ENCODE peak calls at places on chromosomes 1 and 21, in nine cellular contexts. V is stomach; F is transverse colon; K is tibial nerve; Y is left ventricle myocardium inferior; S is AG10803; A is CD8-positive, alpha-beta T cell; M is AG09309; Z is ovary. T is an unnamed sample.

GRCh38 chr1:17768651-17769241 is 13.6 kb downstream of the ACTL8 start:
- DNase-seq in V (no peak), F (peak), K (peak), Y (peak), S (peak), A (no peak), M (no peak), Z (no peak), T (peak)

GRCh38 chr1:239263821-239264220 is 122.5 kb upstream of the CHRM3 start:
- DNase-seq in V (no peak), F (no peak), K (no peak), Y (no peak), S (no peak), A (no peak), M (no peak), Z (no peak), T (no peak)

GRCh38 chr1:8844421-8845063 is 27.1 kb upstream of the RERE start:
- DNase-seq in V (no peak), F (no peak), K (no peak), Y (peak), S (no peak), A (no peak), M (no peak), Z (no peak), T (peak)

GRCh38 chr1:155018617-155019348 is 14.8 kb downstream of the DCST2 start:
- DNase-seq in V (no peak), F (no peak), K (no peak), Y (no peak), S (no peak), A (no peak), M (no peak), Z (peak), T (peak)

GRCh38 chr1:44519035-44519676 is 114.1 kb downstream of the RNF220 start:
- DNase-seq in V (no peak), F (no peak), K (no peak), Y (no peak), S (no peak), A (no peak), M (no peak), Z (no peak), T (no peak)

GRCh38 chr1:208165659-208166058 is 78.5 kb downstream of the PLXNA2 start:
- DNase-seq in V (no peak), F (no peak), K (no peak), Y (no peak), S (peak), A (no peak), M (peak), Z (no peak), T (peak)

GRCh38 chr1:26541816-26542711 is 12.5 kb downstream of the RPS6KA1 start:
- DNase-seq in V (peak), F (peak), K (peak), Y (peak), S (peak), A (peak), M (peak), Z (no peak), T (peak)

GRCh38 chr1:11786168-11786567 is 19.6 kb downstream of the MTHFR start:
- DNase-seq in V (no peak), F (no peak), K (no peak), Y (no peak), S (no peak), A (no peak), M (no peak), Z (no peak), T (no peak)

GRCh38 chr1:44033756-44034155 is 2.5 kb upstream of the SLC6A9 start:
- DNase-seq in V (no peak), F (no peak), K (no peak), Y (no peak), S (no peak), A (no peak), M (no peak), Z (no peak), T (no peak)

GRCh38 chr1:8116892-8117262 is 90.8 kb upstream of the ERRFI1 start:
- DNase-seq in V (peak), F (peak), K (peak), Y (peak), S (peak), A (no peak), M (no peak), Z (peak), T (peak)

GRCh38 chr1:26281091-26281958 is 1.4 kb downstream of the SH3BGRL3 start:
- DNase-seq in V (no peak), F (no peak), K (no peak), Y (no peak), S (no peak), A (no peak), M (no peak), Z (no peak), T (no peak)

GRCh38 chr1:47537268-47537667 is 99.4 kb downstream of the FOXD2 start:
- DNase-seq in V (no peak), F (no peak), K (no peak), Y (no peak), S (no peak), A (no peak), M (no peak), Z (no peak), T (no peak)

GRCh38 chr1:90475623-90476022 is 241.5 kb downstream of the BARHL2 start:
- DNase-seq in V (no peak), F (no peak), K (no peak), Y (no peak), S (no peak), A (no peak), M (no peak), Z (no peak), T (no peak)

GRCh38 chr1:160726498-160727391 is 12.3 kb upstream of the SLAMF7 start:
- DNase-seq in V (peak), F (peak), K (peak), Y (no peak), S (peak), A (peak), M (no peak), Z (peak), T (peak)

GRCh38 chr1:226403522-226404034 is 4.3 kb downstream of the PARP1 start:
- DNase-seq in V (no peak), F (no peak), K (no peak), Y (no peak), S (peak), A (peak), M (no peak), Z (no peak), T (peak)

GRCh38 chr1:207872655-207873054 is 38.3 kb downstream of the CD34 start:
- DNase-seq in V (peak), F (no peak), K (no peak), Y (no peak), S (no peak), A (no peak), M (no peak), Z (no peak), T (no peak)

GRCh38 chr1:29453502-29454240 is 217.3 kb downstream of the PTPRU start:
- DNase-seq in V (no peak), F (no peak), K (no peak), Y (no peak), S (peak), A (no peak), M (peak), Z (no peak), T (peak)
- TF ChIP-seq CTCF in V (no peak), F (no peak), K (no peak), Y (peak), S (peak), A (no peak), M (no peak), Z (no peak), T (peak)

GRCh38 chr1:243739335-243740003 is 110.6 kb downstream of the AKT3 start:
- DNase-seq in V (no peak), F (no peak), K (no peak), Y (no peak), S (no peak), A (no peak), M (no peak), Z (no peak), T (no peak)
- H3K4me3 ChIP-seq in V (no peak), F (no peak), K (no peak), Y (no peak), S (no peak), A (no peak), M (no peak), Z (no peak), T (no peak)

GRCh38 chr1:177334276-177334675 is 163.5 kb downstream of the BRINP2 start:
- DNase-seq in V (no peak), F (no peak), K (no peak), Y (no peak), S (no peak), A (no peak), M (no peak), Z (no peak), T (no peak)
- TF ChIP-seq CTCF in V (no peak), F (no peak), K (no peak), Y (peak), S (no peak), A (no peak), M (no peak), Z (no peak), T (no peak)

GRCh38 chr1:85582687-85583354 is 2.3 kb downstream of the CCN1 start:
- DNase-seq in V (no peak), F (no peak), K (no peak), Y (no peak), S (peak), A (no peak), M (no peak), Z (no peak), T (peak)
- H3K4me3 ChIP-seq in V (peak), F (peak), K (no peak), Y (peak), S (peak), A (no peak), M (peak), Z (peak), T (peak)

GRCh38 chr1:110171134-110171733 is 20.9 kb downstream of the SLC6A17 start:
- DNase-seq in V (no peak), F (no peak), K (no peak), Y (no peak), S (no peak), A (no peak), M (no peak), Z (no peak), T (no peak)

GRCh38 chr1:110174961-110175360 is 24.7 kb downstream of the SLC6A17 start:
- DNase-seq in V (no peak), F (no peak), K (no peak), Y (no peak), S (no peak), A (no peak), M (no peak), Z (no peak), T (no peak)

GRCh38 chr1:110172001-110172400 is 21.7 kb downstream of the SLC6A17 start:
- DNase-seq in V (no peak), F (no peak), K (no peak), Y (no peak), S (no peak), A (no peak), M (no peak), Z (no peak), T (no peak)

GRCh38 chr1:110176299-110176956 is 26.1 kb downstream of the SLC6A17 start:
- DNase-seq in V (peak), F (peak), K (peak), Y (peak), S (no peak), A (no peak), M (no peak), Z (no peak), T (no peak)

GRCh38 chr1:110173466-110174117 is 23.3 kb downstream of the SLC6A17 start:
- DNase-seq in V (no peak), F (no peak), K (no peak), Y (no peak), S (peak), A (no peak), M (peak), Z (no peak), T (no peak)
- TF ChIP-seq CTCF in V (no peak), F (no peak), K (no peak), Y (no peak), S (peak), A (no peak), M (peak), Z (no peak), T (no peak)

DNA sequence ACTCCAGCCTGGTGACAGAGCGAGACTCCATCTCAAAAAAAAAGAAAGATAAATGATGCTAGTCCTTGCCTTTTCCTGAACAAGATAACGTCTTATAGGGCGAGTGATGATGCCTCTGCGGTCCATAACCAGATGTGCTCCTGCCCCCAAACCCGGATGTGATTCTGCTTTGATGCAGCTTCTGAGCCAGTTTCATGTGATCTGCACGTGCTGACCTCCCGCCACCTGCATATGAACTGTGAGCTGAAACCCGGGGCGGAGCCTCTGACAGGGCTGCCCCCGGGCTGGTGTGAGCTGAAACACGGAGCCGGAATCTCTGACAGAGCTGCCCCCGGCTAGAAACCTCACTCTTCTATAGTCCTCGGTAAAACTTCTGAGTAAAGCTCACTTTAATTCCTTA is 1.3 kb downstream of the KRTAP12-4 start:
- DNase-seq in V (peak), F (no peak), K (no peak), Y (no peak), S (no peak), A (no peak), M (no peak), Z (no peak), T (no peak)
- H3K4me3 ChIP-seq in V (no peak), F (no peak), K (no peak), Y (no peak), S (no peak), A (no peak), M (no peak), Z (no peak), T (no peak)

DNA sequence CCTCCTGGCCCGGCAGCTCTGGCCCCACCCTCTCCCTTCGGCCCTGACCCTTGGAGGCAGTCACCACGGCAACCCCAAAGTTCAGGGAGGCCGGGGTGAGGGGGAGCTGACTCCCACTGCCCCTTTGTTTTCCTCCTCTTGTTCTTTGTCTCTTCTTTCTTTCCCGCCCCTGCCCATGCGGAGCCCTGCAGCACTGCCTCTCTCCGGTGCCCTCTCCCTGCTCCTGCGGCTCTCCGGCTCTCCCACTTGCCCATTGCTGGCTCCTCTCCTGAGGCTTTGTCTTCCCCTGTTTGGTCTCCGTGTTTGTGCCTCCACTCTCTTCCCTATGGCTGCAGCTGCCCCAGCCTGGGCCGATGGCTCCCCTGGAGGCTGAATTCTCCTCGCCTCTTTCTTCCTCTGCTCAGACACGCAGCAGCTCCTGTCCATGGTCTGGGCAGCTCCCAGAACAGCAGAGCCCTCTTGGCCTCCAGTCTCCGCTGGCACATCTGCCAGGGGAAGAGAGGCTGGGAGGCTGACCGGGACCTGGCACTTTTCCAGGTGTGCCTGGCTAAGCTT is 5.8 kb downstream of the CELSR2 start:
- DNase-seq in V (no peak), F (no peak), K (no peak), Y (no peak), S (no peak), A (no peak), M (no peak), Z (peak), T (no peak)
- TF ChIP-seq CTCF in V (no peak), F (no peak), K (no peak), Y (no peak), S (no peak), A (no peak), M (no peak), Z (no peak), T (no peak)

DNA sequence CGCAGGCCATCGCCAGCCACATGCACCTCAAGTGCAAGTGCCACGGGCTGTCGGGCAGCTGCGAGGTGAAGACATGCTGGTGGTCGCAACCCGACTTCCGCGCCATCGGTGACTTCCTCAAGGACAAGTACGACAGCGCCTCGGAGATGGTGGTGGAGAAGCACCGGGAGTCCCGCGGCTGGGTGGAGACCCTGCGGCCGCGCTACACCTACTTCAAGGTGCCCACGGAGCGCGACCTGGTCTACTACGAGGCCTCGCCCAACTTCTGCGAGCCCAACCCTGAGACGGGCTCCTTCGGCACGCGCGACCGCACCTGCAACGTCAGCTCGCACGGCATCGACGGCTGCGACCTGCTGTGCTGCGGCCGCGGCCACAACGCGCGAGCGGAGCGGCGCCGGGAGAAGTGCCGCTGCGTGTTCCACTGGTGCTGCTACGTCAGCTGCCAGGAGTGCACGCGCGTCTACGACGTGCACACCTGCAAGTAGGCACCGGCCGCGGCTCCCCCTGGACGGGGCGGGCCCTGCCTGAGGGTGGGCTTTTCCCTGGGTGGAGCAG is 23.4 kb upstream of the ARF1 start:
- DNase-seq in V (no peak), F (no peak), K (no peak), Y (no peak), S (no peak), A (peak), M (no peak), Z (no peak), T (no peak)
- H3K4me3 ChIP-seq in V (peak), F (peak), K (peak), Y (peak), S (no peak), A (peak), M (no peak), Z (peak), T (no peak)

DNA sequence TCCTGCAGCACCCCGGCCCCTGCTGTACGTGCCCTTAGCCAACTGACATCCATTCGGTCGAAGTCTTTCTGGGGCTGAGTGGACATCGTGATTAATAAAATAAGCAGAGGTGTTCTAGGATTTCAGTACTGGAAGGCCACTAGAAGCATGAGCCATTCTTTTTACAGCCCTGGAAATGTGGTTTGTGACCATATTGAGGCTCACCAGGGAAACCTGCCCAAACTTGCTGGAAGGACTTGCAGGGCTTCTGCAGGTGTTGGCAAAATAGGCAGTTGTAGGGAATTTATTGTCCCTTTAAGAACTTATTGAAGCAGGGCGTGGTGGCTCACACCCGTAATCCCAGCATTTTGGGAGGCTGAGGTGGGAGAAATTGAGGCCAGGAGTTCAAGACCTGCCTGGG is 80.8 kb downstream of the DOP1B start:
- DNase-seq in V (no peak), F (no peak), K (no peak), Y (no peak), S (no peak), A (no peak), M (no peak), Z (no peak), T (no peak)
- TF ChIP-seq CTCF in V (no peak), F (no peak), K (no peak), Y (no peak), S (no peak), A (no peak), M (no peak), Z (no peak), T (no peak)

GRCh38 chr1:185912504-185912903 is 178.3 kb downstream of the HMCN1 start:
- DNase-seq in V (no peak), F (no peak), K (no peak), Y (no peak), S (no peak), A (no peak), M (no peak), Z (no peak), T (no peak)
- H3K4me3 ChIP-seq in V (no peak), F (no peak), K (no peak), Y (no peak), S (no peak), A (no peak), M (no peak), Z (no peak), T (no peak)